ENCODE peak calls at places on chromosomes 1 and 21, in five cellular contexts. G is body of pancreas, H is mucosa of gallbladder, T is T-cell, X is HT1080. V is an unnamed sample.

GRCh38 chr1:29933110-29933509 is 696.8 kb downstream of the PTPRU start:
- DNase-seq in G (no peak), H (no peak), T (no peak), X (peak), V (no peak)

GRCh38 chr1:66239834-66240233 is 294.1 kb upstream of the SGIP1 start:
- DNase-seq in G (no peak), H (no peak), T (no peak), X (no peak), V (no peak)

GRCh38 chr1:241513378-241513777 is 6.2 kb downstream of the FH start:
- DNase-seq in G (no peak), H (no peak), T (no peak), X (no peak), V (no peak)

GRCh38 chr1:155080250-155081228 is 1.9 kb downstream of the EFNA3 start:
- DNase-seq in G (peak), H (no peak), T (no peak), X (no peak), V (peak)

GRCh38 chr1:41614818-41615217 is 130.3 kb upstream of the EDN2 start:
- DNase-seq in G (no peak), H (no peak), T (no peak), X (no peak), V (no peak)

GRCh38 chr1:41496080-41497055 is 11.9 kb upstream of the EDN2 start:
- DNase-seq in G (peak), H (peak), T (no peak), X (peak), V (peak)

GRCh38 chr21:29265690-29266479 is 32.8 kb upstream of the BACH1 start:
- DNase-seq in G (no peak), H (no peak), T (no peak), X (no peak), V (peak)

GRCh38 chr21:45847870-45848269 is 133.7 kb upstream of the COL6A1 start:
- DNase-seq in G (no peak), H (no peak), T (no peak), X (peak), V (no peak)

GRCh38 chr1:219273088-219273686 is 99.5 kb downstream of the LYPLAL1 start:
- DNase-seq in G (no peak), H (no peak), T (no peak), X (no peak), V (no peak)

GRCh38 chr1:212928323-212929281 is 21.7 kb upstream of the VASH2 start:
- DNase-seq in G (no peak), H (no peak), T (no peak), X (no peak), V (no peak)

GRCh38 chr1:87642581-87643129 is 314.0 kb downstream of the LMO4 start:
- DNase-seq in G (no peak), H (no peak), T (no peak), X (peak), V (no peak)

GRCh38 chr1:168387781-168388760 is 107.4 kb downstream of the TBX19 start:
- DNase-seq in G (no peak), H (no peak), T (no peak), X (no peak), V (no peak)

GRCh38 chr1:165943198-165943597 is 115.8 kb downstream of the UCK2 start:
- DNase-seq in G (no peak), H (no peak), T (no peak), X (no peak), V (no peak)

V was measured in activated CD8-positive, alpha-beta T cell treated with anti-CD3 and anti-CD28 coated beads for 36 hours.